ENCODE peak calls at places on chromosomes 1 and 21, in seven cellular contexts. L is spleen, Y is lower leg skin, S is vagina, E is breast epithelium, U is GM12878, B is K562. G is an unnamed sample.

GRCh38 chr1:22808186-22808845 is 97.7 kb downstream of the EPHB2 start:
- DNase-seq in L (no peak), Y (no peak), S (no peak), E (peak; percentile 27), U (no peak), B (no peak), G (no peak)

GRCh38 chr1:92029241-92029922 is 403 bp upstream of the EPHX4 start:
- DNase-seq in L (no peak), Y (no peak), S (no peak), E (no peak), U (no peak), B (no peak), G (no peak)

GRCh38 chr1:187689137-187689536 is 860.4 kb downstream of the PLA2G4A start:
- DNase-seq in L (no peak), Y (no peak), S (no peak), E (no peak), U (no peak), B (no peak), G (no peak)

GRCh38 chr1:41447995-41448770 is 36.3 kb downstream of the EDN2 start:
- DNase-seq in L (no peak), Y (no peak), S (no peak), E (no peak), U (no peak), B (no peak), G (no peak)

GRCh38 chr1:7510389-7510931 is 260.6 kb upstream of the VAMP3 start:
- DNase-seq in L (no peak), Y (no peak), S (no peak), E (no peak), U (no peak), B (no peak), G (no peak)

GRCh38 chr21:33075596-33076195 is 5.8 kb downstream of the OLIG1 start:
- DNase-seq in L (no peak), Y (peak; percentile 54), S (no peak), E (no peak), U (no peak), B (no peak), G (no peak)

GRCh38 chr21:43774163-43774562 is 1.9 kb downstream of the CSTB start:
- DNase-seq in L (no peak), Y (no peak), S (no peak), E (no peak), U (no peak), B (no peak), G (no peak)

GRCh38 chr1:72281144-72281543 is 1.2 kb downstream of the NEGR1 start:
- DNase-seq in L (no peak), Y (no peak), S (no peak), E (no peak), U (no peak), B (no peak), G (no peak)

GRCh38 chr1:88549536-88549935 is 134.5 kb upstream of the PKN2 start:
- DNase-seq in L (no peak), Y (no peak), S (no peak), E (no peak), U (no peak), B (no peak), G (no peak)

GRCh38 chr1:221689138-221689537 is 52.8 kb downstream of the DUSP10 start:
- DNase-seq in L (no peak), Y (no peak), S (no peak), E (no peak), U (no peak), B (no peak), G (no peak)

GRCh38 chr1:225809842-225810578 is at the start of gene EPHX1:
- DNase-seq in L (peak; percentile 93), Y (peak; percentile 98), S (no peak), E (peak; percentile 83), U (peak; percentile 15), B (peak; percentile 94), G (peak; percentile 98)

GRCh38 chr1:214002472-214002871 is 14.7 kb downstream of the PROX1 start:
- DNase-seq in L (no peak), Y (no peak), S (no peak), E (no peak), U (no peak), B (peak; percentile 34), G (no peak)

GRCh38 chr1:118185083-118185899 is at the start of gene SPAG17:
- DNase-seq in L (no peak), Y (peak; percentile 85), S (no peak), E (no peak), U (no peak), B (peak; percentile 79), G (no peak)

GRCh38 chr1:234288946-234289345 is 84.3 kb upstream of the COA6 start:
- DNase-seq in L (no peak), Y (no peak), S (no peak), E (no peak), U (no peak), B (no peak), G (no peak)

GRCh38 chr1:242405947-242406346 is 118.5 kb downstream of the PLD5 start:
- DNase-seq in L (no peak), Y (no peak), S (no peak), E (no peak), U (no peak), B (no peak), G (no peak)

GRCh38 chr1:219577331-219577730 is 35.6 kb downstream of the ZC3H11B start:
- DNase-seq in L (no peak), Y (no peak), S (no peak), E (no peak), U (no peak), B (no peak), G (no peak)

GRCh38 chr21:27787046-27787445 is 820.2 kb upstream of the ADAMTS5 start:
- DNase-seq in L (no peak), Y (no peak), S (no peak), E (no peak), U (no peak), B (no peak), G (no peak)

GRCh38 chr1:208550978-208551377 is 306.8 kb upstream of the PLXNA2 start:
- DNase-seq in L (no peak), Y (no peak), S (no peak), E (no peak), U (no peak), B (no peak), G (no peak)

GRCh38 chr21:37496972-37497371 is 130.4 kb downstream of the DYRK1A start:
- DNase-seq in L (no peak), Y (no peak), S (no peak), E (no peak), U (no peak), B (no peak), G (no peak)

GRCh38 chr21:46183910-46184624 is at the start of gene SPATC1L:
- DNase-seq in L (peak; percentile 83), Y (peak; percentile 90), S (peak; percentile 89), E (peak; percentile 76), U (peak; percentile 39), B (peak; percentile 79), G (peak; percentile 60)

GRCh38 chr1:84774674-84775548 is 84.7 kb upstream of the SSX2IP start:
- DNase-seq in L (no peak), Y (no peak), S (no peak), E (no peak), U (no peak), B (no peak), G (no peak)

DNA sequence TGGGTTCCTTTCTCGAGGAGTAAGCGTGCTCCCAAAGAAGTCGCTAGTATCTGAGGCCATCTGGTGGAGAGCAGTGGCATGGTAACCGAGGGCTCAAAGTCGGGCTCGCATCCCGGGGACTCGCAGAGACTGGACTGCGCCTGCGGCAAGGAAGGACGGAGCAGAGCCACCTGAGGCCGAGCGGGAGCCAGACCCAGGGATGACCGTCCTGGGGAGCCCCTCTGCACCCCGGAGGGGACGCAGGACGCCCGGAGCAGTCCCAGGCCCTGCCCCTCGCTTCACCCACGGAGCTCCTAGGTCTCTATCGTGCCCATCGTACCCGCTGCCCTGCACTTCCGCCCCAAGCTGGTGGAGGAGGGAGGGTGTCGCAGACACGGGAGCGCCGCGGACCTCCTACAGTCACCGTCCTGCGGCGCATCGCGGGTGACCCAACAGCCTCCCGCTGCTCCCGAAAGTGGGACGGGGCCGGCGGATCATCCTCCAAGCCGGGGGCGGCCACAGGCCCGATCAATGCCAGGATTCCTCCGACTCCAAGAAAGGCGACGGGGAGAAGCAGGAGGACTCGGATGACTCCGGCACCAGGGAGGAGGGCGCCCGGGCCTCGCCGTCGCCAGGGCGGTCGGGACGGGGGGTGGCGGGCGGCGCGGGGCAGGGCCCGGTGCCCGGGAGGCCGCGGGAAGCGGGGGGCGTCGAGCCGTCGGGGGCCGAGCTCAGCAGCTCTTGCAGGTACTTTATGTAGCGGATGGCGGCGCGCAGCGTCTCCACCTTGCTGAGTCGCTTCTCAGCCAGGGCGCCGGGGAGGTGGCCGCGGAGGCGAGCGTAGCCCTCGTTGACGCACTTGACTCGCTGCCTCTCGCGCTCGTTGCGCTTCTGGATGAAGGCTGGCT is 2.3 kb upstream of the CACNA1S start:
- DNase-seq in L (peak; percentile 89), Y (peak; percentile 97), S (peak; percentile 93), E (peak; percentile 73), U (peak; percentile 17), B (peak; percentile 85), G (peak; percentile 99)
- TF ChIP-seq POLR2A in L (no peak), Y (no peak), S (no peak), E (no peak), U (no peak), B (no peak), G (peak; percentile 33)

DNA sequence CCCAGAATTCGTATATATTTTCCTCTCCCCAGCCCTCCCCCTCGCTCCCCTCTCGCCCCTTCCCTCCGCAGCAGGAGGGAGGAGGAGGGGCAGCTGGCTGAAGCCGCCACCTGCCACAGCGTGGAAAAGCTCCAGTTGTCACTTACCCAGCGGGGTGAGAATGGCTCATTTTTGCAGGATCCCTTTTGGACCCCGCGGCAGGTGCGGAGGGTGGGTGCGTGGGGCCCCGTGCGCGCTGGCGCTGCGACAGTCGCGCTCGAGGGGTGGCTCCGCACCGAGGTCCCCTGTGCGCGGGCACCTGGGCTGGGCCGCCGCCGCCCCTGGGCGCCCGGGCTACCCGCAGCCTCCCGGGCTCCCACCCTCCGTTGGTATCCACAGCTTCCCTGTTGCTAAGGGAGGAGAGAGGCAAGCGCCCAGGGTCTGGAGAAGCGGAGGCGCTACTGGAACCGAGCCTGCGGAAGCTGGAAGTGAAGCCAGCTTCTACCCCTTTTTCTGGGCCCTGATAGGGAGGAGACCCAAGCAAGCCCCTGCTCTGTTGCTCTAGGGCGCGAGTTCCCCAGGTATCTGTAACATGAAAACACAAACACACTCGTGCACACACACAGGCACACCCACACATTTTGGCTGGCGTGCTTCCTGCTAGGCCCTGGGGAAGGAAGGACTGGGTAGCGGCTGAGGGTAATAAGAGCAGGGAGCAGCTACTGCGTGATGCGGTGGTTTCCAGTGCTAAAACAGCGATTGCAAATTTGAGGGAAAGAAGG is at the start of gene ERICH3:
- DNase-seq in L (peak; percentile 56), Y (no peak), S (no peak), E (no peak), U (no peak), B (no peak), G (no peak)
- TF ChIP-seq POLR2A in L (no peak), Y (no peak), S (no peak), E (no peak), U (no peak), B (no peak), G (no peak)

GRCh38 chr1:156338180-156338973 is at the start of the genes CCT3 and TSACC:
- DNase-seq in L (peak; percentile 99), Y (peak; percentile 99), S (peak; percentile 99), E (peak; percentile 99), U (peak; percentile 100), B (peak; percentile 99), G (peak; percentile 98)
- TF ChIP-seq POLR2A in L (peak; percentile 73), Y (no peak), S (no peak), E (peak; percentile 35), U (peak; percentile 89), B (peak; percentile 95), G (peak; percentile 87)

DNA sequence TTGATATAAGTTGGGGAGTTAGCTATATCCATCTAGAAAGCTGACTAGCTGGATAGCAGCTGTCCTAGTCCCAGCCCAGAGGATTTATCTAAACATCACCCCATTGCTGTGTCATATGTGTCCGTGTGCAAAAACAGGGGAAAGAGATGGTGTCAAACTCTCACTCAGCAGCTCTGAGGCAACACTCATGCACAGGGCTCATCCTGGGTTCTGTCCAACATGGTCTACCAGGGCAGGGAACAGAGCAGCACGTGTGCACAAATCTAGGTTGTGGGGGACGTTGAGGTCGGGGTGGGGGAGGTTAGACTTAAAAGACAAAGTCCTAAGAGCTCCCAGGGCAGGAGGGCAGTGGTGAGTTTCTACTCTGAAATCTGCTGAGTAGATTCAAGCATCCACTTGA is 16.2 kb downstream of the PI4KB start:
- DNase-seq in L (no peak), Y (no peak), S (no peak), E (no peak), U (no peak), B (no peak), G (no peak)
- TF ChIP-seq POLR2A in L (no peak), Y (no peak), S (no peak), E (no peak), U (peak; percentile 17), B (no peak), G (no peak)